ENCODE peak calls at places on chromosomes 1 and 21, in nine cellular contexts. L is activated B cell treated with CpG ODN at 0.5 μM for 24 hours, Z is cardiac muscle cell, W is neural crest cell, V is colonic mucosa, Y is breast epithelium, G is A549, U is endothelial cell, R is GM12865. O is an unnamed sample.
A peak's percentile ranks its signal among the peaks of the same experiment; 100 is the strongest.

GRCh38 chr1:163273766-163274441 is 47.9 kb upstream of the NUF2 start:
- DNase-seq in L (no peak), Z (no peak), W (no peak), V (no peak), Y (no peak), G (no peak), U (no peak), R (no peak), O (no peak)

GRCh38 chr21:37233551-37234146 is 33.5 kb downstream of the VPS26C start:
- DNase-seq in L (no peak), Z (no peak), W (no peak), V (no peak), Y (no peak), G (no peak), U (no peak), R (no peak), O (no peak)

GRCh38 chr1:160358073-160358472 is 8.8 kb upstream of the NHLH1 start:
- DNase-seq in L (no peak), Z (no peak), W (no peak), V (no peak), Y (no peak), G (no peak), U (no peak), R (no peak), O (no peak)

GRCh38 chr1:201771466-201771865 is 57.5 kb upstream of the IPO9 start:
- DNase-seq in L (no peak), Z (peak; percentile 93), W (no peak), V (no peak), Y (no peak), G (no peak), U (no peak), R (no peak), O (no peak)

GRCh38 chr1:70486676-70487470 is 75.8 kb downstream of the CTH start:
- DNase-seq in L (no peak), Z (peak; percentile 81), W (no peak), V (no peak), Y (no peak), G (no peak), U (no peak), R (no peak), O (no peak)

GRCh38 chr1:91885331-91885715 is 628 bp downstream of the TGFBR3 start:
- DNase-seq in L (no peak), Z (no peak), W (no peak), V (peak; percentile 37), Y (no peak), G (no peak), U (peak; percentile 21), R (peak; percentile 24), O (peak; percentile 72)

GRCh38 chr1:53979712-53980450 is 33.7 kb downstream of the LRRC42 start:
- DNase-seq in L (no peak), Z (no peak), W (no peak), V (no peak), Y (no peak), G (no peak), U (no peak), R (no peak), O (no peak)

GRCh38 chr1:116693759-116694482 is 26.4 kb upstream of the IGSF3 start:
- DNase-seq in L (no peak), Z (peak; percentile 56), W (no peak), V (peak; percentile 35), Y (no peak), G (no peak), U (no peak), R (no peak), O (no peak)

GRCh38 chr1:172121071-172121717 is 279.9 kb downstream of the DNM3 start:
- DNase-seq in L (no peak), Z (no peak), W (no peak), V (no peak), Y (no peak), G (no peak), U (no peak), R (no peak), O (no peak)

GRCh38 chr1:35030338-35031102 is 1.2 kb downstream of the ZMYM6 start:
- DNase-seq in L (no peak), Z (no peak), W (no peak), V (no peak), Y (no peak), G (no peak), U (no peak), R (peak; percentile 29), O (no peak)

GRCh38 chr1:108041360-108042143 is 76.6 kb upstream of the VAV3 start:
- DNase-seq in L (no peak), Z (peak; percentile 29), W (no peak), V (no peak), Y (peak; percentile 60), G (no peak), U (no peak), R (peak; percentile 14), O (no peak)

GRCh38 chr1:31580513-31580870 is 4.2 kb downstream of the TINAGL1 start:
- DNase-seq in L (no peak), Z (peak; percentile 46), W (no peak), V (no peak), Y (no peak), G (no peak), U (no peak), R (no peak), O (no peak)

GRCh38 chr1:46070164-46070814 is 62.1 kb downstream of the PIK3R3 start:
- DNase-seq in L (no peak), Z (no peak), W (no peak), V (no peak), Y (no peak), G (no peak), U (no peak), R (no peak), O (no peak)

DNA sequence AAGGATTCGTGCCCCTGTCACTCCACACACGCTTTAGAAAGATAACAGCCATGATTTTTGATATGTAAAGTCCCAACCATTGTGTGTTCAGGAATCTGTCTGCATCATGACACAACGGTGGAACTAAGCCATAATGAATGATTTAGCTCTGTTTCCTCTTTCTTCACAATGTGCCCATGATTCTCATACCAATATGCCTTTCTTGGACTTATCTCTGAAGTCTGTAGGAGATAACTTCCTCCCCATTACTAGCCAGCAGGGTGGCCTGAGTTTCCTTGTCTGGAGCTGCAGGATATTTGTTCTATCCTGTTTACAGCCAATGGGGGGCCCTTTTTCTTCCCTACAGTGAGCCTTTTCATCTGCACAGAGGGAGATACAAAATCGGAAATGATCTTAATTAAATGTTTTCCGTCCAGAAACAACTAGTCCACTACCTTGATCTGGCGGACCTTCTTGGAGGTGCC is 511.8 kb downstream of the USP25 start:
- DNase-seq in L (no peak), Z (peak; percentile 46), W (no peak), V (no peak), Y (no peak), G (peak; percentile 7), U (peak; percentile 54), R (no peak), O (no peak)
- TF ChIP-seq CTCF in L (no peak), Z (no peak), W (no peak), V (no peak), Y (no peak), G (no peak), U (no peak), R (no peak), O (no peak)

GRCh38 chr1:7550981-7551380 is 220.1 kb upstream of the VAMP3 start:
- DNase-seq in L (no peak), Z (no peak), W (no peak), V (peak; percentile 68), Y (no peak), G (no peak), U (no peak), R (no peak), O (no peak)

GRCh38 chr1:7551442-7551841 is 219.7 kb upstream of the VAMP3 start:
- DNase-seq in L (no peak), Z (no peak), W (no peak), V (no peak), Y (no peak), G (no peak), U (no peak), R (no peak), O (no peak)

GRCh38 chr1:7554343-7555270 is 216.5 kb upstream of the VAMP3 start:
- DNase-seq in L (no peak), Z (peak; percentile 82), W (no peak), V (no peak), Y (no peak), G (no peak), U (no peak), R (no peak), O (no peak)

GRCh38 chr1:7552402-7552801 is 218.7 kb upstream of the VAMP3 start:
- DNase-seq in L (no peak), Z (peak; percentile 88), W (no peak), V (no peak), Y (no peak), G (no peak), U (no peak), R (no peak), O (no peak)

GRCh38 chr1:7553042-7553690 is 217.9 kb upstream of the VAMP3 start:
- DNase-seq in L (no peak), Z (no peak), W (no peak), V (no peak), Y (no peak), G (no peak), U (no peak), R (no peak), O (no peak)
- TF ChIP-seq CTCF in L (no peak), Z (no peak), W (no peak), V (no peak), Y (no peak), G (no peak), U (no peak), R (no peak), O (no peak)

GRCh38 chr21:36087362-36088138 is 17.7 kb downstream of the CBR1 start:
- DNase-seq in L (no peak), Z (no peak), W (no peak), V (no peak), Y (no peak), G (no peak), U (no peak), R (no peak), O (no peak)
- TF ChIP-seq CTCF in L (no peak), Z (peak; percentile 23), W (peak; percentile 19), V (no peak), Y (no peak), G (no peak), U (no peak), R (peak; percentile 13), O (no peak)

GRCh38 chr1:66733348-66734017 is 18.8 kb upstream of the DYNLT5 start:
- DNase-seq in L (no peak), Z (no peak), W (no peak), V (no peak), Y (no peak), G (no peak), U (no peak), R (no peak), O (no peak)
- TF ChIP-seq CTCF in L (no peak), Z (peak; percentile 25), W (no peak), V (no peak), Y (no peak), G (no peak), U (no peak), R (peak; percentile 16), O (no peak)